ENCODE peak calls at places on chromosomes 1 and 21, in nine cellular contexts. E is K562; H is MG63; U is BE2C; W is fibroblast of villous mesenchyme; C is CD8-positive, alpha-beta T cell; S is ascending aorta; I is epithelial cell of esophagus; Y is thoracic aorta. Z is an unnamed sample.

GRCh38 chr1:59445040-59445439 is 148.1 kb downstream of the FGGY start:
- DNase-seq in E (no peak), H (peak), U (no peak), W (peak), C (no peak), S (peak), I (peak), Y (no peak), Z (peak)

GRCh38 chr1:93993731-93994130 is 84.5 kb upstream of the GCLM start:
- DNase-seq in E (no peak), H (no peak), U (no peak), W (peak), C (no peak), S (no peak), I (peak), Y (no peak), Z (no peak)

GRCh38 chr1:40267767-40268187 is 9.7 kb downstream of the ZMPSTE24 start:
- DNase-seq in E (no peak), H (peak), U (no peak), W (peak), C (no peak), S (peak), I (peak), Y (no peak), Z (no peak)

GRCh38 chr1:232769718-232770117 is 35.5 kb upstream of the MAP10 start:
- DNase-seq in E (no peak), H (no peak), U (no peak), W (no peak), C (no peak), S (no peak), I (no peak), Y (no peak), Z (no peak)

GRCh38 chr1:222844108-222844779 is 29.4 kb downstream of the DISP1 start:
- DNase-seq in E (no peak), H (no peak), U (no peak), W (peak), C (no peak), S (no peak), I (no peak), Y (no peak), Z (no peak)

GRCh38 chr1:52556641-52557360 is 3.9 kb upstream of the TUT4 start:
- DNase-seq in E (no peak), H (no peak), U (no peak), W (no peak), C (no peak), S (no peak), I (peak), Y (no peak), Z (no peak)

GRCh38 chr1:188140958-188141357 is 1312.2 kb downstream of the PLA2G4A start:
- DNase-seq in E (no peak), H (no peak), U (no peak), W (no peak), C (no peak), S (no peak), I (no peak), Y (no peak), Z (no peak)

GRCh38 chr21:41956926-41957729 is 3.3 kb upstream of the C2CD2 start:
- DNase-seq in E (peak), H (peak), U (no peak), W (peak), C (no peak), S (no peak), I (peak), Y (no peak), Z (no peak)

GRCh38 chr1:7422966-7423365 is 348.1 kb upstream of the VAMP3 start:
- DNase-seq in E (no peak), H (no peak), U (no peak), W (no peak), C (no peak), S (peak), I (no peak), Y (no peak), Z (peak)

GRCh38 chr1:161215079-161215478 is at the start of gene FCER1G:
- DNase-seq in E (peak), H (no peak), U (no peak), W (no peak), C (no peak), S (peak), I (no peak), Y (no peak), Z (no peak)

GRCh38 chr1:58975888-58976287 is 192.0 kb upstream of the JUN start:
- DNase-seq in E (peak), H (no peak), U (no peak), W (peak), C (no peak), S (no peak), I (peak), Y (no peak), Z (no peak)

GRCh38 chr1:10841059-10841458 is 44.6 kb upstream of the CASZ1 start:
- DNase-seq in E (no peak), H (no peak), U (no peak), W (no peak), C (no peak), S (no peak), I (no peak), Y (no peak), Z (no peak)

GRCh38 chr1:66460776-66461175 is 73.2 kb upstream of the SGIP1 start:
- DNase-seq in E (no peak), H (no peak), U (no peak), W (no peak), C (no peak), S (no peak), I (peak), Y (no peak), Z (no peak)

GRCh38 chr1:47437518-47438320 is at the start of gene FOXD2:
- DNase-seq in E (peak), H (peak), U (peak), W (peak), C (peak), S (peak), I (peak), Y (peak), Z (peak)

GRCh38 chr1:150615346-150616201 is 13.8 kb downstream of the ENSA start:
- DNase-seq in E (no peak), H (no peak), U (no peak), W (no peak), C (peak), S (no peak), I (no peak), Y (no peak), Z (no peak)

GRCh38 chr1:193070942-193071341 is 11.5 kb downstream of the RO60 start:
- DNase-seq in E (no peak), H (peak), U (no peak), W (no peak), C (no peak), S (no peak), I (no peak), Y (no peak), Z (no peak)

GRCh38 chr21:16279658-16280581 is 550.1 kb downstream of the USP25 start:
- DNase-seq in E (no peak), H (no peak), U (no peak), W (peak), C (no peak), S (no peak), I (peak), Y (no peak), Z (no peak)

GRCh38 chr1:84365225-84366221 is 32.8 kb upstream of the DNASE2B start:
- DNase-seq in E (peak), H (peak), U (no peak), W (peak), C (no peak), S (no peak), I (peak), Y (peak), Z (no peak)

GRCh38 chr1:201713093-201713810 is 115.7 kb upstream of the IPO9 start:
- DNase-seq in E (no peak), H (peak), U (peak), W (peak), C (no peak), S (peak), I (peak), Y (peak), Z (peak)

GRCh38 chr1:224399887-224400286 is 34.7 kb downstream of the WDR26 start:
- DNase-seq in E (no peak), H (no peak), U (no peak), W (no peak), C (no peak), S (no peak), I (no peak), Y (no peak), Z (no peak)

GRCh38 chr1:178143730-178144343 is 49.9 kb downstream of the RASAL2 start:
- DNase-seq in E (no peak), H (no peak), U (no peak), W (peak), C (no peak), S (no peak), I (peak), Y (no peak), Z (no peak)

GRCh38 chr1:89023026-89023425 is 360 bp upstream of the GBP3 start:
- DNase-seq in E (no peak), H (no peak), U (no peak), W (no peak), C (no peak), S (no peak), I (no peak), Y (no peak), Z (no peak)
- H3K4me3 ChIP-seq in E (no peak), H (peak), U (no peak), W (peak), C (peak), S (peak), I (no peak), Y (peak), Z (no peak)

GRCh38 chr21:38621132-38621531 is 122.9 kb upstream of the ERG start:
- DNase-seq in E (no peak), H (no peak), U (no peak), W (no peak), C (no peak), S (no peak), I (no peak), Y (no peak), Z (no peak)
- H3K4me3 ChIP-seq in E (no peak), H (no peak), U (no peak), W (no peak), C (no peak), S (no peak), I (no peak), Y (no peak), Z (no peak)

DNA sequence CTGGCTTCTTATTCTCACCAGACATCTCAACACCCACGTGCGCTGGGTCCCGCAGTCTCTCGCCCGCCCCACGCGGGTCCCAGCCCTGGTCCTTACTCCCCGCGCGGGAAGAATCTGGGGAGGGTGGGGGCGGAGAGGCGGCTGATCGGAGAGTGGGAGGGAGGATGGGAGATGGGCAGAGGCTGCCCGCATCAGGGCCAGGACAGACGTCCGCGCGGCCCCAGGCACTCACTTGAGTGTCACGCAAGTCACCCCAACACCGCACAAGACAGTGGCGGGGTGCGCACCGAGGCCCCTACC is 6.1 kb upstream of the SIM2 start:
- DNase-seq in E (no peak), H (no peak), U (no peak), W (no peak), C (no peak), S (no peak), I (no peak), Y (no peak), Z (no peak)
- H3K4me3 ChIP-seq in E (no peak), H (peak), U (no peak), W (no peak), C (no peak), S (no peak), I (no peak), Y (no peak), Z (no peak)

DNA sequence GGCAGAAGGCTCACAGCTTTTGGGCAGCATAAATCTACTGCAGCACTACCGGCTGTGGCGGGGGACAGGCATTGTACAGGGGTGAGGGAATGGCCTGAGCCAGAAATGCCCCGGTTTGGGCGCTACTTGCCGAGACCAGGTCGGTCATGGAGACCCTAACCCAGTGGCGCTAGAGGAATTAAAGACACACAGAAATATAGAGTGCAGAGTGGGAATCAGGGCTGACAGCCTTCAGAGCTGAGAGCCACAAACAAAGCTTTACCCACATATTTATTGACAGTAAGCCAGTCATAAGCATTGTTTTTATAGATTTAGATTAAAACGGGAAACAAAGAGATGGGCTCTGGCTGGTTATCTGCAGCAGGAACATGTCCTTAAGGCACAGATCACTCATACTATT is 101.8 kb downstream of the POU2F1 start:
- DNase-seq in E (no peak), H (no peak), U (no peak), W (no peak), C (no peak), S (no peak), I (no peak), Y (no peak), Z (no peak)
- H3K4me3 ChIP-seq in E (no peak), H (no peak), U (no peak), W (no peak), C (no peak), S (no peak), I (no peak), Y (no peak), Z (no peak)

DNA sequence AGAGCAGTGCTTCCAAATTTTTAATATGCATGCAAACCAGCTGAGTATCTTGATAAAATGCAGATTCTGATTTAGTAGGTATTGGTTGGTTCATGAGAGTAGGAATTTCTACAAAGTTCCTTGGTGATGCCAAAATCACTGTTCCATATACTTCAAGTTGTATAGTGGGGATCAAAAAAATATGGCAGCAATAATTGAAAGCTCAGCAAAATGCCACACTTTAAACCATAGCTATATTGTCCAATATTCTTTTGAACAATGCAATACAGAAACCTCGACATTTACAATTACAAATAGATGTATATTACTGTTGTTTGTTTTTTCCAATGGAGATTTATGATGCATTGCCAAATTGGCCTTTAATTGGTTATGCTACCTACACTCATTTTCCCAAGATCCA is 55.7 kb upstream of the NCAM2 start:
- DNase-seq in E (no peak), H (no peak), U (no peak), W (no peak), C (no peak), S (no peak), I (no peak), Y (no peak), Z (no peak)
- H3K4me3 ChIP-seq in E (no peak), H (no peak), U (no peak), W (no peak), C (no peak), S (no peak), I (no peak), Y (no peak), Z (no peak)

DNA sequence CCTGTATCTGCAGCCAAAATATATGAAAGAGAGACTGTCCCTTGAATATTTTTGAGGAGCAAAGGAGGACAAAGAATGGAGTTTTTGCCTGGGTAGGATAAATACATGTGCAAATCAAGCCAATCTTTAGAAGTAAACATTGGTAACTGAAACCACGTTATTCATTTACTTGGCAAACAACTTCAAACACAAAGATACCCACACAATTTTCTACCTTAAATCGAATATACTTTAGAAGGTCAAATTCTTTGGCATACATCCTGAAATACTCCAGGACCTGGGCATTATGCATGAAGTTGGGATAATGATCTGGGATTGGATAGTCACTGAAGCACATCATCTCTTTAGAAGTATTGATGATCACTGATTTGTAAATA is 9.6 kb downstream of the FMO5 start:
- DNase-seq in E (no peak), H (no peak), U (no peak), W (no peak), C (no peak), S (no peak), I (no peak), Y (no peak), Z (no peak)
- H3K4me3 ChIP-seq in E (no peak), H (no peak), U (no peak), W (no peak), C (no peak), S (no peak), I (no peak), Y (no peak), Z (no peak)

GRCh38 chr1:244860914-244861610 is 3.3 kb downstream of the HNRNPU start:
- DNase-seq in E (no peak), H (no peak), U (no peak), W (no peak), C (no peak), S (no peak), I (peak), Y (no peak), Z (no peak)

GRCh38 chr1:244861683-244862082 is 2.7 kb downstream of the HNRNPU start:
- DNase-seq in E (no peak), H (no peak), U (no peak), W (no peak), C (no peak), S (no peak), I (no peak), Y (no peak), Z (no peak)

GRCh38 chr1:244862354-244862698 is 2.0 kb downstream of the HNRNPU start:
- DNase-seq in E (no peak), H (no peak), U (no peak), W (peak), C (no peak), S (no peak), I (peak), Y (no peak), Z (no peak)

GRCh38 chr1:244858357-244858756 is 6.0 kb downstream of the HNRNPU start:
- DNase-seq in E (no peak), H (no peak), U (no peak), W (no peak), C (no peak), S (no peak), I (no peak), Y (no peak), Z (no peak)

GRCh38 chr1:244860078-244860477 is 4.3 kb downstream of the HNRNPU start:
- DNase-seq in E (no peak), H (no peak), U (no peak), W (no peak), C (no peak), S (no peak), I (no peak), Y (no peak), Z (no peak)
- H3K4me3 ChIP-seq in E (no peak), H (peak), U (peak), W (peak), C (no peak), S (peak), I (peak), Y (peak), Z (peak)

DNA sequence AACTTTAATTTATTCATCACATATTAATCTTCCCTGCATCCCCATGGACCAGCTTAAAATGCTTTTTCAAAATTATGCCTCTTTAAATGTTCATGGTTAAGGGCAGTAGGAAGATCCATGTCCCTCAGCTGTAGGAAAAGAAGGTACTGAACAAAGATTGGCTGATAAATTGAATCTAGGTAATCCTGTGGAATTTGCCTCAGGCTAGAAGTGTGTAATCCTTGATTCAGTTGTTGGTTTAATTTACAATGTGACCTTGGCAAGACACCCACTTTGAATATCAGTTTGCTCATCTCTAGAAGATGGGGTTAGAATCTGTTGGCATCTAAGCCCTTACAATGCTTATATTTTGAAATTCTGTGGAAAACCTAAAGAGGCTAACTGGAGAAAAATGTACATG is 6.1 kb downstream of the TTC4 start:
- DNase-seq in E (no peak), H (no peak), U (no peak), W (no peak), C (no peak), S (no peak), I (peak), Y (no peak), Z (no peak)
- H3K4me3 ChIP-seq in E (no peak), H (no peak), U (no peak), W (no peak), C (no peak), S (no peak), I (no peak), Y (no peak), Z (no peak)